ENCODE peak calls at places on chromosomes 16 and 17, in six cellular contexts. W, S, N, X, I and V are unnamed samples.

GRCh38 chr16:89472711-89473075 is 17.7 kb downstream of the ANKRD11 start:
- DNase-seq in W (no peak), S (no peak), N (no peak), X (no peak), I (no peak), V (no peak)

GRCh38 chr16:28898942-28899341 is 20.7 kb downstream of the ATP2A1 start:
- DNase-seq in W (no peak), S (no peak), N (no peak), X (no peak), I (no peak), V (no peak)

GRCh38 chr17:45325810-45326209 is 9.0 kb upstream of the MAP3K14 start:
- DNase-seq in W (no peak), S (no peak), N (no peak), X (no peak), I (no peak), V (no peak)

GRCh38 chr17:63437287-63438091 is 8.6 kb downstream of the CYB561 start:
- DNase-seq in W (no peak), S (no peak), N (no peak), X (no peak), I (no peak), V (no peak)

GRCh38 chr16:89176147-89176690 is 4.7 kb downstream of the CDH15 start:
- DNase-seq in W (no peak), S (no peak), N (no peak), X (no peak), I (no peak), V (no peak)

GRCh38 chr17:7281074-7281952 is at the start of gene SLC2A4:
- DNase-seq in W (peak), S (peak), N (peak), X (peak), I (peak), V (peak)

GRCh38 chr17:26731005-26731921 is 562.7 kb upstream of the WSB1 start:
- DNase-seq in W (no peak), S (no peak), N (no peak), X (no peak), I (no peak), V (no peak)

GRCh38 chr17:31439716-31440115 is 48.2 kb downstream of the RAB11FIP4 start:
- DNase-seq in W (no peak), S (no peak), N (no peak), X (no peak), I (no peak), V (no peak)

GRCh38 chr17:81867952-81868673 is 3.0 kb downstream of the ARHGDIA start:
- DNase-seq in W (no peak), S (no peak), N (no peak), X (no peak), I (no peak), V (no peak)

GRCh38 chr16:4111748-4112696 is 4.2 kb downstream of the ADCY9 start:
- DNase-seq in W (no peak), S (no peak), N (no peak), X (no peak), I (no peak), V (no peak)

GRCh38 chr16:12305847-12306246 is 329.3 kb downstream of the SNX29 start:
- DNase-seq in W (no peak), S (no peak), N (no peak), X (no peak), I (no peak), V (no peak)

GRCh38 chr17:19737305-19738072 is 10.6 kb downstream of the ALDH3A1 start:
- DNase-seq in W (no peak), S (no peak), N (no peak), X (no peak), I (no peak), V (no peak)

GRCh38 chr16:54602666-54603065 is 316.1 kb upstream of the IRX3 start:
- DNase-seq in W (no peak), S (no peak), N (no peak), X (peak), I (no peak), V (no peak)

GRCh38 chr16:67014641-67015315 is 14.2 kb upstream of the CBFB start:
- DNase-seq in W (no peak), S (no peak), N (no peak), X (no peak), I (no peak), V (no peak)

GRCh38 chr16:69005641-69006355 is 99.7 kb upstream of the HAS3 start:
- DNase-seq in W (no peak), S (no peak), N (no peak), X (no peak), I (no peak), V (no peak)

GRCh38 chr17:80393491-80393890 is 21.5 kb upstream of the ENDOV start:
- DNase-seq in W (no peak), S (peak), N (no peak), X (no peak), I (no peak), V (no peak)

GRCh38 chr17:604719-605118 is 109.9 kb downstream of the VPS53 start:
- DNase-seq in W (no peak), S (no peak), N (no peak), X (no peak), I (no peak), V (no peak)

GRCh38 chr16:89572478-89573205 is 2.9 kb upstream of the CPNE7 start:
- DNase-seq in W (no peak), S (no peak), N (no peak), X (no peak), I (no peak), V (no peak)

GRCh38 chr17:11917415-11917814 is 79.9 kb downstream of the ZNF18 start:
- DNase-seq in W (no peak), S (no peak), N (no peak), X (no peak), I (no peak), V (no peak)

GRCh38 chr17:17951524-17951923 is 20.7 kb downstream of the TOM1L2 start:
- DNase-seq in W (no peak), S (no peak), N (no peak), X (no peak), I (no peak), V (no peak)

GRCh38 chr17:82314012-82314720 is 3.2 kb downstream of the CD7 start:
- DNase-seq in W (no peak), S (no peak), N (no peak), X (no peak), I (no peak), V (no peak)

GRCh38 chr17:78357687-78358537 is 2.0 kb downstream of the SOCS3 start:
- DNase-seq in W (no peak), S (no peak), N (no peak), X (no peak), I (no peak), V (no peak)

GRCh38 chr17:4160294-4160859 is 17.4 kb downstream of the CYB5D2 start:
- DNase-seq in W (no peak), S (no peak), N (no peak), X (no peak), I (no peak), V (no peak)

GRCh38 chr16:53741546-53741945 is 37.6 kb downstream of the FTO start:
- DNase-seq in W (no peak), S (peak), N (no peak), X (no peak), I (no peak), V (no peak)

GRCh38 chr16:56245197-56245596 is 53.9 kb downstream of the GNAO1 start:
- DNase-seq in W (no peak), S (peak), N (no peak), X (no peak), I (no peak), V (no peak)

GRCh38 chr16:5438591-5438990 is 341.0 kb upstream of the EEF2KMT start:
- DNase-seq in W (no peak), S (no peak), N (no peak), X (no peak), I (no peak), V (no peak)

GRCh38 chr16:9008335-9009260 is 44.9 kb upstream of the USP7 start:
- DNase-seq in W (peak), S (no peak), N (peak), X (peak), I (peak), V (peak)

GRCh38 chr17:13510062-13510461 is 91.7 kb downstream of the HS3ST3A1 start:
- DNase-seq in W (no peak), S (no peak), N (no peak), X (no peak), I (no peak), V (no peak)

GRCh38 chr17:44389723-44390202 is 314 bp upstream of the ITGA2B start:
- DNase-seq in W (no peak), S (no peak), N (no peak), X (no peak), I (no peak), V (peak)

GRCh38 chr17:67366193-67367157 is at the start of gene PSMD12:
- DNase-seq in W (no peak), S (peak), N (peak), X (peak), I (peak), V (peak)

GRCh38 chr16:78227855-78228254 is 128.4 kb downstream of the WWOX start:
- DNase-seq in W (no peak), S (no peak), N (no peak), X (no peak), I (no peak), V (no peak)